ENCODE peak calls at places on chromosome 11, in five cellular contexts. O is stomach, T is H1, V is prostate gland, C is endothelial cell of umbilical vein. S is an unnamed sample.
A peak's percentile ranks its signal among the peaks of the same experiment; 100 is the strongest.

GRCh38 chr11:40514124-40514523 is 945.3 kb downstream of the LRRC4C start:
- DNase-seq in T (no peak), V (no peak), C (no peak), O (no peak), S (no peak)

GRCh38 chr11:110308071-110308470 is 11.7 kb upstream of the RDX start:
- DNase-seq in C (no peak), V (no peak), O (no peak), T (no peak), S (no peak)

GRCh38 chr11:4087551-4087950 is 7.0 kb upstream of the RRM1 start:
- DNase-seq in V (no peak), T (no peak), O (no peak), C (no peak), S (no peak)

GRCh38 chr11:75813622-75814039 is 1.4 kb upstream of the UVRAG start:
- DNase-seq in V (no peak), C (peak; percentile 99), T (no peak), O (no peak), S (no peak)

GRCh38 chr11:3745161-3745560 is 52.2 kb downstream of the NUP98 start:
- DNase-seq in V (peak; percentile 25), O (no peak), T (no peak), C (no peak), S (no peak)

GRCh38 chr11:92224394-92225205 is at the start of gene FAT3:
- DNase-seq in T (no peak), C (peak; percentile 10), O (no peak), V (no peak), S (no peak)

GRCh38 chr11:23688835-23689234 is 808.0 kb upstream of the LUZP2 start:
- DNase-seq in T (no peak), C (peak; percentile 16), V (no peak), O (no peak), S (no peak)

GRCh38 chr11:132792341-132793140 is 739.8 kb downstream of the OPCML start:
- DNase-seq in V (no peak), O (no peak), T (no peak), C (no peak), S (no peak)

GRCh38 chr11:46296520-46297448 is 19.3 kb downstream of the CREB3L1 start:
- DNase-seq in T (peak; percentile 86), V (no peak), C (peak; percentile 89), O (no peak), S (no peak)
- TF ChIP-seq CTCF in T (peak; percentile 87), V (peak; percentile 34), C (peak; percentile 78), O (no peak), S (no peak)

GRCh38 chr11:34521265-34521664 is 7.7 kb upstream of the ELF5 start:
- DNase-seq in O (no peak), C (no peak), T (no peak), V (no peak), S (no peak)
- TF ChIP-seq POLR2AphosphoS5 in O (no peak), C (no peak), T (no peak), V (no peak), S (no peak)

GRCh38 chr11:66363805-66364535 is 7.6 kb downstream of the SLC29A2 start:
- DNase-seq in T (peak; percentile 77), V (no peak), O (peak; percentile 55), C (no peak), S (peak; percentile 74)
- TF ChIP-seq POLR2A in T (no peak), V (no peak), O (no peak), C (no peak), S (no peak)

DNA sequence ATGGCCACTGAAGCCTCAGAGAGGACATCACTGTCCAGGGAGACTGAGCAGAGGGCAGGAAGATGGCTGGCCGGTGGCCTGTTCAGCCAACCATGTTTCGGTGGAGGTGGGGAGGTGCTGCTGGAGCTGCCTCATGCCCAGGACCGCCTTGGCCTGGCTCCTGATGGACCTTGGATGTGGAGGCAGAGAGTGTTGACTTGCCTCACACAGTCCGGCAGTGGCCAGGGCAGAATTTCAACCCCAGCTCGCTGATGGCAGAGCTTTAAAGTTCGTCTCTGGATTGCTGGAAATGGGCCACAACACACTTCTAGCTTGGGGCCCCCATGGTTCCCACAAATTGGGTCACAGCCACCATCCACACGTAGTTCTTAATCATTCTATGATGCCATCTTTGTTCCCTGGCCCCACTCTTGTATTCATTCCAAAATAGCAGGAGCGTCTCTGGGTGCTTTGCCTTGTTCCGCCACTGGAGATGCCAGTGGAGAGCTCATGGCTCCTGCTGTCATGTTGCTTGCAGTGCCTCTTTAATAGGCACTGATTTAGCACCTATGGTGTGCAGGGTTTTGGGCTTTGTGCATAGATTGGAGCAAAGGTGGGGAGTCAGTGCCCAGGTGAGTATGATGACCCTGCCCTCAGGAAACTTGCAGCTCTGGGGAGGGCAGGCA is 5.6 kb downstream of the MAPK8IP1 start:
- DNase-seq in T (no peak), O (no peak), V (no peak), C (no peak), S (no peak)
- TF ChIP-seq CTCF in T (peak; percentile 21), O (no peak), V (no peak), C (no peak), S (no peak)

DNA sequence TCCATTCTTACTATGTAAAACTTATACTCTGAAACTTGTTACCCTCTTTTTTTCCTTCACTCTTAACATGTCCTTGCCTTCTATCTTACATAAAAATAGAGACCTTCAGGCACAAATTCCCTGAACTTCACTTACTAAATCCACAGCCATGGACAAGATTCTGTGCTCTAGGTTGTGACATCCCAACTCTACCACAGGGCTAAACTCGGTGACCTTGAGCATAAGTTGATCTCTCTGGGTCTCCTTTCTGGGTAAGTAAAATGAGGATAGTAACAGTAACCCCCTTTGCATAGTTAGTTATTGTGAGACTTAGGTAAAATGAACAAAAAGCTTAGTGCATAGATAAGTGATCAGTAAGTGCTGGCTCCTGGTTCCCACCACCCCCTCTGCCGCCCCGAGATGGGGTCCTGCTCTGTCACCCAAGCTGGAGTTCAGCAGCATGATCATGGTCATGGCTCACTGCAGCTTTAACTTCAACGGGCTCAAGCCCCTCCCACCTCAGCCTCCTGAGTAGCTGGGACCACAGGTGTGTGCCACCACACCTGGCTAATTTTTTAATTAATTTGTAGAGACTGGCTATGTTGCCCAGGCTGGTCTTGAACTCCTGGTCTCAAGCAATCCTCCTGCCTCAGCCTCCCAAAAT is 20.1 kb downstream of the C11orf58 start:
- DNase-seq in T (no peak), C (no peak), O (no peak), V (no peak), S (no peak)
- TF ChIP-seq POLR2AphosphoS5 in T (peak; percentile 73), C (no peak), O (no peak), V (no peak), S (no peak)

GRCh38 chr11:46120361-46120710 is 918 bp downstream of the PHF21A start:
- DNase-seq in O (no peak), T (no peak), C (no peak), V (no peak), S (peak; percentile 29)
- TF ChIP-seq POLR2A in O (no peak), T (no peak), C (no peak), V (no peak), S (no peak)